ENCODE peak calls at places on chromosomes 16 and 17, in seven cellular contexts. One of them, this sample, is unnamed.

GRCh38 chr17:56823848-56824247 is 9.9 kb downstream of the C17orf67 start:
- DNase-seq in HepG2: no peak
- DNase-seq in SK-N-SH: no peak
- DNase-seq in H1: no peak
- DNase-seq in GM12892: no peak
- DNase-seq in K562: no peak
- DNase-seq in GM12878: no peak
- DNase-seq in this sample: no peak

GRCh38 chr17:46025510-46025909 is 26.5 kb downstream of the STH start:
- DNase-seq in GM12892: no peak
- DNase-seq in H1: no peak
- DNase-seq in GM12878: no peak
- DNase-seq in HepG2: no peak
- DNase-seq in K562: no peak
- DNase-seq in SK-N-SH: no peak
- DNase-seq in this sample: no peak

GRCh38 chr16:79093554-79093967 is 507.0 kb downstream of the MAF start:
- DNase-seq in GM12892: no peak
- DNase-seq in SK-N-SH: no peak
- DNase-seq in K562: peak
- DNase-seq in H1: no peak
- DNase-seq in GM12878: no peak
- DNase-seq in HepG2: no peak
- DNase-seq in this sample: peak

GRCh38 chr17:83196973-83197880 is 117.8 kb downstream of the METRNL start:
- DNase-seq in HepG2: no peak
- DNase-seq in GM12892: no peak
- DNase-seq in K562: no peak
- DNase-seq in SK-N-SH: no peak
- DNase-seq in GM12878: no peak
- DNase-seq in H1: no peak
- DNase-seq in this sample: no peak

GRCh38 chr16:1678500-1679098 is 520 bp downstream of the JPT2 start:
- DNase-seq in K562: no peak
- DNase-seq in GM12892: no peak
- DNase-seq in GM12878: no peak
- DNase-seq in H1: no peak
- DNase-seq in HepG2: peak
- DNase-seq in SK-N-SH: no peak
- DNase-seq in this sample: no peak

GRCh38 chr16:29148867-29149272 is 164.0 kb downstream of the LAT start:
- DNase-seq in GM12878: no peak
- DNase-seq in K562: no peak
- DNase-seq in SK-N-SH: no peak
- DNase-seq in GM12892: no peak
- DNase-seq in H1: no peak
- DNase-seq in HepG2: no peak
- DNase-seq in this sample: no peak

GRCh38 chr17:2186937-2187336 is 116.6 kb downstream of the SMG6 start:
- DNase-seq in GM12878: no peak
- DNase-seq in GM12892: no peak
- DNase-seq in SK-N-SH: no peak
- DNase-seq in K562: no peak
- DNase-seq in H1: no peak
- DNase-seq in HepG2: no peak
- DNase-seq in this sample: no peak

GRCh38 chr17:4566785-4567184 is 6.4 kb upstream of the GGT6 start:
- DNase-seq in HepG2: peak
- DNase-seq in H1: no peak
- DNase-seq in K562: peak
- DNase-seq in SK-N-SH: peak
- DNase-seq in GM12892: peak
- DNase-seq in GM12878: no peak
- DNase-seq in this sample: no peak

GRCh38 chr16:11901091-11901490 is 14.7 kb downstream of the GSPT1 start:
- DNase-seq in GM12892: no peak
- DNase-seq in H1: no peak
- DNase-seq in GM12878: no peak
- DNase-seq in HepG2: no peak
- DNase-seq in K562: no peak
- DNase-seq in SK-N-SH: no peak
- DNase-seq in this sample: no peak

GRCh38 chr17:19470529-19471261 is 59.7 kb downstream of the RNF112 start:
- DNase-seq in K562: no peak
- DNase-seq in H1: no peak
- DNase-seq in SK-N-SH: no peak
- DNase-seq in GM12878: no peak
- DNase-seq in HepG2: no peak
- DNase-seq in GM12892: no peak
- DNase-seq in this sample: no peak

GRCh38 chr17:6439951-6440350 is 4.3 kb upstream of the PIMREG start:
- DNase-seq in K562: no peak
- DNase-seq in SK-N-SH: no peak
- DNase-seq in HepG2: peak
- DNase-seq in GM12878: no peak
- DNase-seq in H1: no peak
- DNase-seq in GM12892: no peak
- DNase-seq in this sample: no peak

GRCh38 chr16:69698404-69698803 is 28.0 kb downstream of the NQO1 start:
- DNase-seq in K562: no peak
- DNase-seq in SK-N-SH: no peak
- DNase-seq in GM12878: no peak
- DNase-seq in H1: no peak
- DNase-seq in HepG2: no peak
- DNase-seq in GM12892: no peak
- DNase-seq in this sample: no peak

GRCh38 chr16:47358816-47359215 is 102.0 kb downstream of the ITFG1 start:
- DNase-seq in HepG2: no peak
- DNase-seq in H1: no peak
- DNase-seq in GM12878: no peak
- DNase-seq in SK-N-SH: no peak
- DNase-seq in K562: no peak
- DNase-seq in GM12892: no peak
- DNase-seq in this sample: no peak

GRCh38 chr16:69412287-69412686 is 12.1 kb upstream of the CYB5B start:
- DNase-seq in K562: no peak
- DNase-seq in SK-N-SH: no peak
- DNase-seq in H1: no peak
- DNase-seq in GM12892: no peak
- DNase-seq in HepG2: no peak
- DNase-seq in GM12878: no peak
- DNase-seq in this sample: no peak

GRCh38 chr17:17876959-17877547 is 40.3 kb upstream of the SREBF1 start:
- DNase-seq in HepG2: no peak
- DNase-seq in GM12892: no peak
- DNase-seq in SK-N-SH: no peak
- DNase-seq in H1: no peak
- DNase-seq in GM12878: no peak
- DNase-seq in K562: no peak
- DNase-seq in this sample: no peak

GRCh38 chr16:59748531-59748930 is 1014.4 kb upstream of the GOT2 start:
- DNase-seq in SK-N-SH: no peak
- DNase-seq in GM12878: no peak
- DNase-seq in HepG2: no peak
- DNase-seq in H1: no peak
- DNase-seq in GM12892: no peak
- DNase-seq in K562: no peak
- DNase-seq in this sample: no peak

GRCh38 chr16:69762843-69763556 is 868 bp downstream of the WWP2 start:
- DNase-seq in GM12892: no peak
- DNase-seq in HepG2: peak
- DNase-seq in H1: no peak
- DNase-seq in K562: peak
- DNase-seq in SK-N-SH: no peak
- DNase-seq in GM12878: no peak
- DNase-seq in this sample: no peak

GRCh38 chr17:81418710-81419332 is 23.6 kb downstream of the BAHCC1 start:
- DNase-seq in K562: no peak
- DNase-seq in SK-N-SH: no peak
- DNase-seq in HepG2: no peak
- DNase-seq in H1: no peak
- DNase-seq in GM12892: no peak
- DNase-seq in GM12878: no peak
- DNase-seq in this sample: no peak

GRCh38 chr17:82823004-82823403 is 16.8 kb downstream of the ZNF750 start:
- DNase-seq in HepG2: peak
- DNase-seq in GM12878: no peak
- DNase-seq in K562: peak
- DNase-seq in GM12892: no peak
- DNase-seq in SK-N-SH: peak
- DNase-seq in H1: no peak
- DNase-seq in this sample: no peak

DNA sequence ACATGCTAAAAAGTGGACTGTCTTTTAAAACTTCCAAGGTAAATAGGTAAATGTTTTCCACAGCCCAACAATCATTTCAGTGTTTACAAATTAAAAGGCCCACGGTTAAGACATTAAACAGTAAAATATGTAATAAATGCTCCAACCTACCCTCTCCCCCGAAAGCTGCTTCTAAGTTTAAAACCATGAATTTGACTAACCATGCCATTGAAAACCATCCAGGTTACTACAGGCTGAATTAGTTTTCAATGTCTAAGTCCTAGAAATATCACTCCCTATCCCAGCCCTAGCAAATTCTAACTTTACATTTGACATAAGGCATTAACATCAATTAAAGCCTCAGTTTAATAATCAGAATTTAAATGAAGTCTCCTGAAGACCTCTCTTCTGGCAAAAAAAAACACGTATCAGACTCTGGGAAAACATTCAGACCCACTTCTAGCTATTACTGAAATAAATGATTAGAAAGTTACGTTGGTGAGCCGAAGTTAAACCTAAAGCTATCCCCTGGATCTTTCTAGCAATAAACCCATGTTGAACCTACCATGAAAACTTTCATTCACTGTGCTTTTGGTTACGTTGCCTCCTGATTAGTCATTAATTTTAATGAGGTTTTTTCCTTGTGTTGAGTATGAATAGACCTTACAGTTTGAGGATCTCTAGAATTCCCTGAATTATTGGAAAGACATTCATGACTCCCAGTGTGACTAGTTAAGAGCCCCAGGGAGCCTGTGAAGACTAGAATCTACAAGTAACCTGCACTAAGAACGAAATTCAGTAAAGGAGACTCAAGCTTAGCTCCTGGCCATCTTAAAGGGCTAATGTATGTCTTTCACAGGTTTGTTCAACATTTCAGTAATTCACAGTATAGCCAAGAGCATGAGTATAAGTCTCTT is 1.7 kb upstream of the POLG2 start:
- DNase-seq in K562: no peak
- DNase-seq in H1: no peak
- DNase-seq in HepG2: no peak
- DNase-seq in SK-N-SH: no peak
- DNase-seq in GM12878: no peak
- DNase-seq in GM12892: no peak
- DNase-seq in this sample: no peak
- TF ChIP-seq TAF1 in K562: no peak
- TF ChIP-seq TAF1 in H1: no peak
- TF ChIP-seq TAF1 in HepG2: no peak
- TF ChIP-seq TAF1 in SK-N-SH: no peak
- TF ChIP-seq TAF1 in GM12878: no peak
- TF ChIP-seq TAF1 in GM12892: no peak
- TF ChIP-seq TAF1 in this sample: no peak

GRCh38 chr17:42255425-42255810 is 20.8 kb downstream of the STAT5B start:
- DNase-seq in SK-N-SH: no peak
- DNase-seq in K562: no peak
- DNase-seq in HepG2: no peak
- DNase-seq in H1: no peak
- DNase-seq in GM12892: no peak
- DNase-seq in GM12878: no peak
- DNase-seq in this sample: no peak

GRCh38 chr17:42260318-42260717 is 15.9 kb downstream of the STAT5B start:
- DNase-seq in HepG2: no peak
- DNase-seq in GM12878: no peak
- DNase-seq in SK-N-SH: no peak
- DNase-seq in GM12892: no peak
- DNase-seq in K562: no peak
- DNase-seq in H1: no peak
- DNase-seq in this sample: no peak
- TF ChIP-seq TAF1 in HepG2: no peak
- TF ChIP-seq TAF1 in GM12878: no peak
- TF ChIP-seq TAF1 in SK-N-SH: no peak
- TF ChIP-seq TAF1 in GM12892: no peak
- TF ChIP-seq TAF1 in K562: no peak
- TF ChIP-seq TAF1 in H1: no peak
- TF ChIP-seq TAF1 in this sample: no peak

GRCh38 chr16:5220705-5221104 is 123.1 kb upstream of the EEF2KMT start:
- DNase-seq in K562: peak
- DNase-seq in GM12892: no peak
- DNase-seq in H1: no peak
- DNase-seq in GM12878: no peak
- DNase-seq in SK-N-SH: no peak
- DNase-seq in HepG2: no peak
- DNase-seq in this sample: no peak
- TF ChIP-seq TAF1 in K562: no peak
- TF ChIP-seq TAF1 in GM12892: no peak
- TF ChIP-seq TAF1 in H1: no peak
- TF ChIP-seq TAF1 in GM12878: no peak
- TF ChIP-seq TAF1 in SK-N-SH: no peak
- TF ChIP-seq TAF1 in HepG2: no peak
- TF ChIP-seq TAF1 in this sample: no peak

DNA sequence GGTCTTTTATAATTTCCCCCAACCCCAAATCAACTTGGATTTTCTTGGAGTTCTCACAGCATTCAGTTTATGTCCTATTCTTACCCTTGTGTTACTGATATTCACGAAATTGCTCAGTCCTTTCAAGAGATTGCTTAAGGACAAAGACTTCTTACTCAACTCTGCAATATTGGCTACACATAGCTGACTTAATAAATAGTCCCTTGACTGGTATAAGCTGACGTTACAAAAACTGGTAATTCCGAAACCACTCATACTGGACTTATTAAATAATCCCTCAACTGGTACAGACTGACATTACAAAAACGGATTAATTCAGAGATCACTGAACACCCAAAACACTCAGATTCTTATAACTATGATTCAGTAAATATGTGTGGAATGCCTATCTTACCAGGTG is 860 bp downstream of the TIGD7 start:
- DNase-seq in K562: no peak
- DNase-seq in SK-N-SH: no peak
- DNase-seq in HepG2: no peak
- DNase-seq in GM12892: no peak
- DNase-seq in GM12878: no peak
- DNase-seq in H1: no peak
- DNase-seq in this sample: no peak
- TF ChIP-seq TAF1 in K562: no peak
- TF ChIP-seq TAF1 in SK-N-SH: no peak
- TF ChIP-seq TAF1 in HepG2: no peak
- TF ChIP-seq TAF1 in GM12892: no peak
- TF ChIP-seq TAF1 in GM12878: no peak
- TF ChIP-seq TAF1 in H1: no peak
- TF ChIP-seq TAF1 in this sample: no peak

This sample was measured in GM12891.